ENCODE peak calls at places on chromosomes 7 and 10, in five cellular contexts. One of them, this sample, is unnamed.

GRCh38 chr7:156998988-156999610 is 11.4 kb downstream of the MNX1 start:
- DNase-seq in epithelial cell of prostate: no peak
- DNase-seq in uterus: no peak
- DNase-seq in CD4-positive, CD25-positive, alpha-beta regulatory T cell: no peak
- DNase-seq in mesendoderm: peak
- DNase-seq in this sample: no peak

GRCh38 chr10:77308084-77308732 is 329.4 kb downstream of the KCNMA1 start:
- DNase-seq in epithelial cell of prostate: no peak
- DNase-seq in uterus: peak
- DNase-seq in CD4-positive, CD25-positive, alpha-beta regulatory T cell: no peak
- DNase-seq in mesendoderm: no peak
- DNase-seq in this sample: no peak

GRCh38 chr7:151518105-151518780 is 1.5 kb downstream of the RHEB start:
- DNase-seq in epithelial cell of prostate: no peak
- DNase-seq in uterus: peak
- DNase-seq in CD4-positive, CD25-positive, alpha-beta regulatory T cell: peak
- DNase-seq in mesendoderm: peak
- DNase-seq in this sample: no peak

GRCh38 chr10:84088626-84089025 is 50.7 kb upstream of the GHITM start:
- DNase-seq in epithelial cell of prostate: no peak
- DNase-seq in uterus: no peak
- DNase-seq in CD4-positive, CD25-positive, alpha-beta regulatory T cell: no peak
- DNase-seq in mesendoderm: no peak
- DNase-seq in this sample: no peak

GRCh38 chr7:43943702-43944187 is 17.5 kb downstream of the UBE2D4 start:
- DNase-seq in epithelial cell of prostate: no peak
- DNase-seq in uterus: no peak
- DNase-seq in CD4-positive, CD25-positive, alpha-beta regulatory T cell: no peak
- DNase-seq in mesendoderm: no peak
- DNase-seq in this sample: no peak

GRCh38 chr7:22234247-22234646 is 122.7 kb downstream of the RAPGEF5 start:
- DNase-seq in epithelial cell of prostate: no peak
- DNase-seq in uterus: no peak
- DNase-seq in CD4-positive, CD25-positive, alpha-beta regulatory T cell: no peak
- DNase-seq in mesendoderm: no peak
- DNase-seq in this sample: no peak

GRCh38 chr10:95236068-95236903 is 42.2 kb downstream of the ACSM6 start:
- DNase-seq in epithelial cell of prostate: no peak
- DNase-seq in uterus: no peak
- DNase-seq in CD4-positive, CD25-positive, alpha-beta regulatory T cell: no peak
- DNase-seq in mesendoderm: peak
- DNase-seq in this sample: no peak

GRCh38 chr7:155491812-155492211 is 33.9 kb downstream of the EN2 start:
- DNase-seq in epithelial cell of prostate: no peak
- DNase-seq in uterus: no peak
- DNase-seq in CD4-positive, CD25-positive, alpha-beta regulatory T cell: no peak
- DNase-seq in mesendoderm: no peak
- DNase-seq in this sample: no peak

GRCh38 chr10:59382831-59383295 is 20.5 kb upstream of the FAM13C start:
- DNase-seq in epithelial cell of prostate: no peak
- DNase-seq in uterus: no peak
- DNase-seq in CD4-positive, CD25-positive, alpha-beta regulatory T cell: no peak
- DNase-seq in mesendoderm: no peak
- DNase-seq in this sample: no peak

GRCh38 chr7:135729230-135729629 is 1.2 kb upstream of the SLC13A4 start:
- DNase-seq in epithelial cell of prostate: no peak
- DNase-seq in uterus: no peak
- DNase-seq in CD4-positive, CD25-positive, alpha-beta regulatory T cell: no peak
- DNase-seq in mesendoderm: no peak
- DNase-seq in this sample: no peak

GRCh38 chr7:84675633-84676034 is 481.0 kb upstream of the SEMA3A start:
- DNase-seq in epithelial cell of prostate: peak
- DNase-seq in uterus: no peak
- DNase-seq in CD4-positive, CD25-positive, alpha-beta regulatory T cell: no peak
- DNase-seq in mesendoderm: peak
- DNase-seq in this sample: no peak

GRCh38 chr10:70551491-70551890 is 51.0 kb downstream of the PRF1 start:
- DNase-seq in epithelial cell of prostate: no peak
- DNase-seq in uterus: no peak
- DNase-seq in CD4-positive, CD25-positive, alpha-beta regulatory T cell: no peak
- DNase-seq in mesendoderm: no peak
- DNase-seq in this sample: no peak

GRCh38 chr10:108783897-108784296 is 1139.4 kb downstream of the XPNPEP1 start:
- DNase-seq in epithelial cell of prostate: no peak
- DNase-seq in uterus: no peak
- DNase-seq in CD4-positive, CD25-positive, alpha-beta regulatory T cell: no peak
- DNase-seq in mesendoderm: peak
- DNase-seq in this sample: no peak

GRCh38 chr10:31927597-31928530 is 767 bp downstream of the ARHGAP12 start:
- DNase-seq in epithelial cell of prostate: no peak
- DNase-seq in uterus: peak
- DNase-seq in CD4-positive, CD25-positive, alpha-beta regulatory T cell: peak
- DNase-seq in mesendoderm: peak
- DNase-seq in this sample: peak

GRCh38 chr10:78203915-78204818 is 170.5 kb downstream of the RPS24 start:
- DNase-seq in epithelial cell of prostate: no peak
- DNase-seq in uterus: no peak
- DNase-seq in CD4-positive, CD25-positive, alpha-beta regulatory T cell: no peak
- DNase-seq in mesendoderm: peak
- DNase-seq in this sample: no peak

GRCh38 chr10:128078136-128078969 is 47.9 kb downstream of the MKI67 start:
- DNase-seq in epithelial cell of prostate: no peak
- DNase-seq in uterus: no peak
- DNase-seq in CD4-positive, CD25-positive, alpha-beta regulatory T cell: peak
- DNase-seq in mesendoderm: peak
- DNase-seq in this sample: no peak

GRCh38 chr7:22090107-22090506 is 144.4 kb upstream of the CDCA7L start:
- DNase-seq in epithelial cell of prostate: no peak
- DNase-seq in uterus: no peak
- DNase-seq in CD4-positive, CD25-positive, alpha-beta regulatory T cell: no peak
- DNase-seq in mesendoderm: no peak
- DNase-seq in this sample: no peak

GRCh38 chr7:50721160-50721559 is 61.5 kb downstream of the GRB10 start:
- DNase-seq in epithelial cell of prostate: no peak
- DNase-seq in uterus: no peak
- DNase-seq in CD4-positive, CD25-positive, alpha-beta regulatory T cell: no peak
- DNase-seq in mesendoderm: no peak
- DNase-seq in this sample: no peak

GRCh38 chr7:19317461-19317860 is 172.2 kb upstream of the FERD3L start:
- DNase-seq in epithelial cell of prostate: no peak
- DNase-seq in uterus: no peak
- DNase-seq in CD4-positive, CD25-positive, alpha-beta regulatory T cell: no peak
- DNase-seq in mesendoderm: no peak
- DNase-seq in this sample: no peak

GRCh38 chr10:78520737-78521430 is 487.2 kb downstream of the RPS24 start:
- DNase-seq in epithelial cell of prostate: peak
- DNase-seq in uterus: no peak
- DNase-seq in CD4-positive, CD25-positive, alpha-beta regulatory T cell: no peak
- DNase-seq in mesendoderm: peak
- DNase-seq in this sample: no peak

GRCh38 chr7:50212666-50213621 is 91.6 kb upstream of the IKZF1 start:
- DNase-seq in epithelial cell of prostate: no peak
- DNase-seq in uterus: no peak
- DNase-seq in CD4-positive, CD25-positive, alpha-beta regulatory T cell: no peak
- DNase-seq in mesendoderm: no peak
- DNase-seq in this sample: no peak

GRCh38 chr7:116779921-116780320 is 82.5 kb upstream of the CAPZA2 start:
- DNase-seq in epithelial cell of prostate: no peak
- DNase-seq in uterus: no peak
- DNase-seq in CD4-positive, CD25-positive, alpha-beta regulatory T cell: no peak
- DNase-seq in mesendoderm: no peak
- DNase-seq in this sample: no peak

GRCh38 chr7:151790826-151791379 is 86.0 kb downstream of the PRKAG2 start:
- DNase-seq in epithelial cell of prostate: no peak
- DNase-seq in uterus: no peak
- DNase-seq in CD4-positive, CD25-positive, alpha-beta regulatory T cell: no peak
- DNase-seq in mesendoderm: peak
- DNase-seq in this sample: no peak

GRCh38 chr7:26782501-26782900 is 81.9 kb downstream of the SKAP2 start:
- DNase-seq in epithelial cell of prostate: peak
- DNase-seq in uterus: no peak
- DNase-seq in CD4-positive, CD25-positive, alpha-beta regulatory T cell: no peak
- DNase-seq in mesendoderm: no peak
- DNase-seq in this sample: no peak

GRCh38 chr10:103745264-103746247 is 109.8 kb downstream of the SH3PXD2A start:
- DNase-seq in epithelial cell of prostate: peak
- DNase-seq in uterus: no peak
- DNase-seq in CD4-positive, CD25-positive, alpha-beta regulatory T cell: peak
- DNase-seq in mesendoderm: peak
- DNase-seq in this sample: no peak

GRCh38 chr7:8003077-8003476 is 34.5 kb downstream of the GLCCI1 start:
- DNase-seq in epithelial cell of prostate: no peak
- DNase-seq in uterus: no peak
- DNase-seq in CD4-positive, CD25-positive, alpha-beta regulatory T cell: no peak
- DNase-seq in mesendoderm: no peak
- DNase-seq in this sample: no peak

GRCh38 chr10:126390324-126390723 is 2.0 kb upstream of the ADAM12 start:
- DNase-seq in epithelial cell of prostate: no peak
- DNase-seq in uterus: no peak
- DNase-seq in CD4-positive, CD25-positive, alpha-beta regulatory T cell: no peak
- DNase-seq in mesendoderm: no peak
- DNase-seq in this sample: no peak

GRCh38 chr10:9824546-9825164 is 1193.0 kb upstream of the CELF2 start:
- DNase-seq in epithelial cell of prostate: no peak
- DNase-seq in uterus: no peak
- DNase-seq in CD4-positive, CD25-positive, alpha-beta regulatory T cell: no peak
- DNase-seq in mesendoderm: peak
- DNase-seq in this sample: no peak

GRCh38 chr7:143460585-143460984 is 17.1 kb upstream of the TAS2R41 start:
- DNase-seq in epithelial cell of prostate: no peak
- DNase-seq in uterus: no peak
- DNase-seq in CD4-positive, CD25-positive, alpha-beta regulatory T cell: no peak
- DNase-seq in mesendoderm: no peak
- DNase-seq in this sample: no peak

GRCh38 chr7:143455494-143455893 is 12.2 kb downstream of the TAS2R60 start:
- DNase-seq in epithelial cell of prostate: no peak
- DNase-seq in uterus: no peak
- DNase-seq in CD4-positive, CD25-positive, alpha-beta regulatory T cell: no peak
- DNase-seq in mesendoderm: no peak
- DNase-seq in this sample: no peak

GRCh38 chr7:143459359-143459758 is 16.1 kb downstream of the TAS2R60 start:
- DNase-seq in epithelial cell of prostate: no peak
- DNase-seq in uterus: no peak
- DNase-seq in CD4-positive, CD25-positive, alpha-beta regulatory T cell: no peak
- DNase-seq in mesendoderm: no peak
- DNase-seq in this sample: no peak

GRCh38 chr7:143456992-143457793 is 13.9 kb downstream of the TAS2R60 start:
- DNase-seq in epithelial cell of prostate: no peak
- DNase-seq in uterus: no peak
- DNase-seq in CD4-positive, CD25-positive, alpha-beta regulatory T cell: no peak
- DNase-seq in mesendoderm: no peak
- DNase-seq in this sample: no peak

DNA sequence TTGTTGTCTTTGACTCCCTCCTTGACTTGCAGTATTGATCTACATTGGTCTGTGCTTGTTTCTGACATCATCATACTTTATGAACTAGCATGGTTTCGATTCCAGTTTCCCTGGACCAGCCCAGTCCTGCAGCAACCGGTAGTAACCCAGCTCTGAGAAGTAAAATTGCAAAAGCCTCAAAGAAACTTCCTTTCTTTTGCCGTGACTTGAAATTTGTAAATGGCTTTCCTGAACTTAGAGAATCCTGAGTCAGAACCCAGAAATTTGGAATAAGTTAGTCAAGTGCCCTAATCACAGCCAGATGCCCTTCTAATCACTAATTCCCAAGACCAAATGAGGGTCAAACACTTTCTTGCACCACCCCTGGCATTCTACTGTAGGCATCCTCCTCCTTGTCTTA is 15.0 kb downstream of the TAS2R60 start:
- DNase-seq in epithelial cell of prostate: no peak
- DNase-seq in uterus: no peak
- DNase-seq in CD4-positive, CD25-positive, alpha-beta regulatory T cell: no peak
- DNase-seq in mesendoderm: no peak
- DNase-seq in this sample: no peak
- H3K27ac ChIP-seq in epithelial cell of prostate: peak
- H3K27ac ChIP-seq in uterus: no peak
- H3K27ac ChIP-seq in CD4-positive, CD25-positive, alpha-beta regulatory T cell: no peak
- H3K27ac ChIP-seq in mesendoderm: no peak
- H3K27ac ChIP-seq in this sample: no peak

GRCh38 chr7:158976468-158976848 is 120.1 kb downstream of the DYNC2I1 start:
- DNase-seq in epithelial cell of prostate: no peak
- DNase-seq in uterus: no peak
- DNase-seq in CD4-positive, CD25-positive, alpha-beta regulatory T cell: no peak
- DNase-seq in mesendoderm: peak
- DNase-seq in this sample: no peak

GRCh38 chr7:158976849-158977593 is 120.7 kb downstream of the DYNC2I1 start:
- DNase-seq in epithelial cell of prostate: no peak
- DNase-seq in uterus: peak
- DNase-seq in CD4-positive, CD25-positive, alpha-beta regulatory T cell: peak
- DNase-seq in mesendoderm: peak
- DNase-seq in this sample: peak

GRCh38 chr7:158975526-158976467 is 119.4 kb downstream of the DYNC2I1 start:
- DNase-seq in epithelial cell of prostate: no peak
- DNase-seq in uterus: no peak
- DNase-seq in CD4-positive, CD25-positive, alpha-beta regulatory T cell: no peak
- DNase-seq in mesendoderm: peak
- DNase-seq in this sample: no peak

GRCh38 chr7:158979635-158980351 is 123.4 kb downstream of the DYNC2I1 start:
- DNase-seq in epithelial cell of prostate: no peak
- DNase-seq in uterus: no peak
- DNase-seq in CD4-positive, CD25-positive, alpha-beta regulatory T cell: no peak
- DNase-seq in mesendoderm: no peak
- DNase-seq in this sample: no peak

DNA sequence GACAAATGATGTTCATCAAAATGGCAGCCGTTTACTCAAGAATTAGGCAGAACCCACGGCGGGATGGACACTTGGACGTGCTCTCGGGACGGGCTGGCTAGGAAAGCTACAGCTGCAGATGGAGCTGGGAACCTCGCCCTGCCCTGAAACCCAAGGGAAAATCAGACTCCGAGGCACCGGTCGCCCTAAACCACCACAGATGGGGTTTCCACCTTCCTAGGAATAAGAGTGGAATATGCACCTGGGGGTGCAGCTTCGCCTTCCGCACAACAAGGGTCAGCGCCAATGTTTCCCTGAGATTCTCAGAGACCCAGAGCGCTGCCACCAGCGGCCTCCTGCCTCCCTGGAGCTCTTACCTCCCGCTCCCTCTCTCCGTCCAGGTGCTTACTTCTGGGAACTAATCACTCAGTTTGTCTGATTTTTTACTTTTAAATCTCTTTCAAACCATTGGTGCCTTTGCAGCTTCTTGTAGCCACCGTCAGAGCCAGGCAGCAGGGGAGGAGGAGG is 122.7 kb downstream of the DYNC2I1 start:
- DNase-seq in epithelial cell of prostate: no peak
- DNase-seq in uterus: no peak
- DNase-seq in CD4-positive, CD25-positive, alpha-beta regulatory T cell: no peak
- DNase-seq in mesendoderm: no peak
- DNase-seq in this sample: no peak
- H3K27ac ChIP-seq in epithelial cell of prostate: no peak
- H3K27ac ChIP-seq in uterus: no peak
- H3K27ac ChIP-seq in CD4-positive, CD25-positive, alpha-beta regulatory T cell: no peak
- H3K27ac ChIP-seq in mesendoderm: no peak
- H3K27ac ChIP-seq in this sample: no peak

GRCh38 chr7:46932266-46932655 is 649.6 kb downstream of the TNS3 start:
- DNase-seq in epithelial cell of prostate: no peak
- DNase-seq in uterus: no peak
- DNase-seq in CD4-positive, CD25-positive, alpha-beta regulatory T cell: no peak
- DNase-seq in mesendoderm: no peak
- DNase-seq in this sample: no peak
- H3K27ac ChIP-seq in epithelial cell of prostate: peak
- H3K27ac ChIP-seq in uterus: peak
- H3K27ac ChIP-seq in CD4-positive, CD25-positive, alpha-beta regulatory T cell: no peak
- H3K27ac ChIP-seq in mesendoderm: no peak
- H3K27ac ChIP-seq in this sample: no peak

GRCh38 chr10:88117869-88118632 is 254.6 kb downstream of the PTEN start:
- DNase-seq in epithelial cell of prostate: no peak
- DNase-seq in uterus: no peak
- DNase-seq in CD4-positive, CD25-positive, alpha-beta regulatory T cell: no peak
- DNase-seq in mesendoderm: peak
- DNase-seq in this sample: no peak
- H3K27ac ChIP-seq in epithelial cell of prostate: no peak
- H3K27ac ChIP-seq in uterus: no peak
- H3K27ac ChIP-seq in CD4-positive, CD25-positive, alpha-beta regulatory T cell: no peak
- H3K27ac ChIP-seq in mesendoderm: no peak
- H3K27ac ChIP-seq in this sample: no peak